ENCODE peak calls at places on chromosomes 5 and 9, in ten cellular contexts. B, K, Q, R, F, U, O, G, Y and J are unnamed samples.

GRCh38 chr5:76175821-76176403 is 92.7 kb downstream of the SV2C start:
- DNase-seq in B (no peak), Y (peak; percentile 64), R (no peak), U (no peak), K (no peak), F (no peak), O (no peak), Q (no peak), G (no peak), J (no peak)

GRCh38 chr5:41763096-41763495 is 107.1 kb downstream of the OXCT1 start:
- DNase-seq in G (no peak), F (no peak), U (no peak), R (no peak), Q (peak; percentile 13), B (peak; percentile 17), O (no peak), Y (no peak), K (no peak), J (no peak)

GRCh38 chr9:128419061-128419925 is 1.4 kb upstream of the CERCAM start:
- DNase-seq in G (no peak), F (peak; percentile 14), K (no peak), O (no peak), U (no peak), B (no peak), Q (no peak), Y (no peak), R (no peak), J (no peak)

GRCh38 chr9:136773386-136774044 is 9.2 kb upstream of the LCN15 start:
- DNase-seq in K (peak; percentile 41), Y (peak; percentile 78), Q (no peak), G (no peak), R (no peak), F (no peak), B (no peak), O (no peak), U (no peak), J (peak; percentile 47)

GRCh38 chr5:178143901-178144300 is 9.8 kb downstream of the NHP2 start:
- DNase-seq in R (no peak), F (peak; percentile 21), O (peak; percentile 77), K (no peak), Q (peak; percentile 47), Y (no peak), G (no peak), U (no peak), B (no peak), J (no peak)

GRCh38 chr9:76419782-76420380 is 25.7 kb upstream of the RFK start:
- DNase-seq in O (no peak), F (peak; percentile 43), U (no peak), G (no peak), B (no peak), K (peak; percentile 43), Y (peak; percentile 18), R (no peak), Q (no peak), J (peak; percentile 22)

GRCh38 chr9:94805585-94805984 is 79.1 kb downstream of the AOPEP start:
- DNase-seq in B (peak; percentile 68), R (no peak), U (no peak), F (no peak), Q (peak; percentile 88), G (no peak), O (no peak), K (peak; percentile 82), Y (no peak), J (peak; percentile 99)

GRCh38 chr5:39104221-39104620 is 30.0 kb upstream of the RICTOR start:
- DNase-seq in F (no peak), G (no peak), Y (no peak), U (no peak), R (no peak), K (no peak), B (no peak), O (no peak), Q (no peak), J (no peak)

GRCh38 chr9:91711755-91712591 is 238.1 kb downstream of the ROR2 start:
- DNase-seq in Y (no peak), F (no peak), Q (no peak), O (no peak), G (no peak), B (no peak), K (no peak), R (no peak), U (no peak), J (no peak)

GRCh38 chr5:143717400-143717799 is 94.6 kb upstream of the HMHB1 start:
- DNase-seq in F (no peak), O (no peak), Q (no peak), R (no peak), Y (no peak), B (peak; percentile 82), U (no peak), K (no peak), G (no peak), J (peak; percentile 26)

GRCh38 chr5:179272326-179273073 is 72.8 kb downstream of the ADAMTS2 start:
- DNase-seq in Q (no peak), G (peak; percentile 59), O (peak; percentile 12), U (no peak), K (no peak), Y (no peak), R (no peak), F (peak; percentile 2), B (no peak), J (no peak)

GRCh38 chr5:20958641-20959040 is 970.6 kb upstream of the CDH18 start:
- DNase-seq in B (no peak), G (no peak), K (no peak), Q (no peak), F (no peak), Y (no peak), O (no peak), U (no peak), R (no peak), J (no peak)

GRCh38 chr9:2657427-2657826 is 35.8 kb downstream of the VLDLR start:
- DNase-seq in U (no peak), R (no peak), Q (no peak), O (no peak), F (no peak), G (no peak), Y (no peak), K (no peak), B (no peak), J (no peak)

GRCh38 chr9:111959468-111959941 is 62.9 kb downstream of the UGCG start:
- DNase-seq in K (peak; percentile 75), U (no peak), B (peak; percentile 89), Q (no peak), F (peak; percentile 19), R (peak; percentile 63), O (no peak), G (peak; percentile 81), Y (no peak), J (peak; percentile 94)

GRCh38 chr9:125494555-125494920 is 212.5 kb downstream of the MAPKAP1 start:
- DNase-seq in G (no peak), O (no peak), U (no peak), K (no peak), Y (no peak), R (no peak), F (no peak), B (no peak), Q (peak; percentile 30), J (peak; percentile 44)
- H3K27ac ChIP-seq in G (no peak overlapping the region), O (no peak overlapping the region), U (no peak overlapping the region), K (no peak overlapping the region), Y (no peak overlapping the region), R (no peak overlapping the region), F (no peak overlapping the region), B (no peak overlapping the region), Q (peak overlapping the region; percentile 58), J (no peak overlapping the region)

DNA sequence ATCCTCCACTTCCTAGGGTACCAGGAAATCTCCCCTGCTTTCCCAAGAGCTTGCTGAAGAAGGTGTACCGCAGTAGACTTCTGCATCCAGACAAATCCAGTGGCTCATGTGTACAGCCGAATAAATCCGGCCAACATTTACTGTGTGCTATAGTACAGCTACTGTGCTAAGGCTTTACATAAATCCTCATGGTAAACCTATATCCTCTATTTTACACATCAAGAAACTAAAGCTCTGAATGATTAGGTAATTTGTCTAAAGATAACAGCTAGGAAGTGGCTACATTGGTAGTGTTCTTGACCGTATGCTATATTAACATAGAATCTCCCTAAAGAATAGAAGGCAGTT is 511 bp upstream of the WDR41 start:
- DNase-seq in O (no peak), R (no peak), U (no peak), K (no peak), Y (no peak), F (no peak), Q (no peak), B (no peak), G (no peak), J (no peak)
- TF ChIP-seq CTCF in O (no peak), R (no peak), U (no peak), K (no peak), Y (no peak), F (peak; percentile 1), Q (no peak), B (no peak), G (peak; percentile 44), J (peak; percentile 44)

DNA sequence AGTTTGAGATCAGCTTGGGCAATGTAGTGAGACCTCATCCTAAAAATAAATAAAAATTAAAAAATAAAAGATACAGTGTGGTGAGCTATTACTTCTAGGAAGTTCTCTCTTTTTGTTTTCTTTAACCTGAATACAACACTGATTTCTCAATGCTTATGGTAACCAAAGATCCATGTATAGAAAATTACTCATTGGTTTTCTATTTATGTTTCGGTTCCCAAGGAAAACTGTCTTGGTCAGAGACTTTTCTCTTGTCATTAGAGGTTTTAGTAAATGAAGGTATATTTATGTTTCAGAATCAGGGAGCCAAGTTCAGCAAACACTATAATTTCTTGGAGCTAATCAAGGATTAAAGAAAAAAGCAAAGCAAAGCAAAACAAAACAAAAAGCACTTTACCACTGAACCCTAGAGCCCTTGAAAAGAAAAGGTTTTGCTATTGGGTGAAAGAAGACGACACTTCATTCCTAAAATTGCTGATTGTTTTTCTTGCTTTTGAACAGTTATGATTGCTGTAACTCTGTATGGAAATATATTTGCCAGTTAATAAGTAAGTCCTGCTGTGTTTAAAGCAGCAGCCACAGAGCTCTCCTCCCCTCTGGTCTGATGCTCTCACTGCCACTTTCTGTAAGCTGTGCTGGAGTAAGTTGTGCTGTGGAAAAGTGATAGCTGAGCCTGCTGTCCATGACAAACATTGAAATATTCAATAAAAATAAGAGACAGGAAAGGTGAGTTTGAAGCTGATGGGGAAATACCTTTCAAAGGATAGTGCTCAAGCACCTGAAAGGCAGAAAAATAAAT is 298.2 kb downstream of the CD180 start:
- DNase-seq in O (no peak), B (no peak), U (no peak), Y (no peak), F (no peak), K (no peak), R (no peak), Q (no peak), G (no peak), J (no peak)
- H3K27ac ChIP-seq in O (no peak overlapping the region), B (no peak overlapping the region), U (no peak overlapping the region), Y (no peak overlapping the region), F (no peak overlapping the region), K (no peak overlapping the region), R (no peak overlapping the region), Q (no peak overlapping the region), G (no peak overlapping the region), J (no peak overlapping the region)

DNA sequence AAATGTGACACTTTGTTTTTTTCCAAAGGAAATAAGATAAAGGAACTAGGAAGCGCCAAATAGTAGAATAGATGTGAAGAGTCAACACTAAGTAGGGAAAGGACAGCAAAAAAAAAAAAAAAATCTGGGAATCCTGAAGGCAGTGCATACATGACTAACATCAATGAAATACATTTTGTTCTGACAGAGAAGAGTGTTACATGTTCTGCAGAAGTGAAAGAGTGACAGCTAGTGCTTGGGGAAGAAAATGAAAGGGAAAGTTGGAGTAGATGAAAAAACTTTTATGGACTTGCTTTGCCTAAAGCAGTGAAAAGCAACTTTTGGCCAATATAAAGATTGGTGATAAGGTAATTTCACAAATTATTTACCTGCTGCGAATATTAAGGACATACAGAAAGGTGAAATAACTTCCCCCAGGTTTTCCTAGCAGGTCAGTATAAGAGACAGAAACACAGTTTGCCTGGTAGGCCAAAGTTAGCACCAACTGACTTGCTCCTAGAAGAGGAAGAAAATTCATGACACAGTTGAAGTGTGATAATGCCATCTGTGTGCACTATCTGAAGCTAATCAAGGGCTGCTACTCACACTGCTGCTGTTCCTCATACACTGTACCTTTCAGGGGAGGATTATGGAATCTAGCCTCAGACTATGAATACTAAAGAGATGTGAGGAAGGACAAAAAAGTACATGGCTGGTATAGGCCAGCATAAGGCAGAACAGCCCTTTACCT is 38.6 kb downstream of the RANBP6 start:
- DNase-seq in F (no peak), U (no peak), B (no peak), O (no peak), Q (no peak), K (no peak), G (no peak), R (no peak), Y (no peak), J (no peak)
- TF ChIP-seq CTCF in F (no peak), U (no peak), B (no peak), O (no peak), Q (no peak), K (no peak), G (peak; percentile 42), R (no peak), Y (no peak), J (no peak)